ENCODE peak calls at places on chromosomes 6 and 20, in eight cellular contexts. D is left lung, V is H9, J is endothelial cell of umbilical vein, Y is right atrium auricular region, Z is PC-9, I is cardiac muscle cell, H is testis. X is an unnamed sample.

GRCh38 chr6:16355238-16355637 is 116.9 kb downstream of the GMPR start:
- DNase-seq in H (no peak), D (no peak), Y (no peak), I (no peak), J (no peak), V (no peak), Z (no peak), X (no peak)

GRCh38 chr6:8432614-8433013 is 2.7 kb downstream of the SLC35B3 start:
- DNase-seq in I (no peak), Y (no peak), D (no peak), V (no peak), J (no peak), Z (no peak), H (no peak), X (no peak)

GRCh38 chr6:132819405-132820145 is 5.2 kb downstream of the RPS12 start:
- DNase-seq in Z (peak; percentile 57), J (no peak), H (no peak), D (no peak), I (no peak), Y (no peak), V (no peak), X (peak; percentile 69)

GRCh38 chr6:111602481-111603404 is 2.9 kb downstream of the TRAF3IP2 start:
- DNase-seq in D (no peak), Y (peak; percentile 79), H (peak; percentile 30), Z (no peak), J (peak; percentile 92), V (no peak), I (peak; percentile 78), X (no peak)

GRCh38 chr20:25860531-25861150 is 164.0 kb upstream of the ZNF337 start:
- DNase-seq in I (no peak), H (no peak), D (no peak), J (no peak), Z (no peak), Y (no peak), V (no peak), X (no peak)

GRCh38 chr6:45713981-45714685 is 301.5 kb downstream of the CLIC5 start:
- DNase-seq in Z (no peak), I (no peak), H (no peak), D (no peak), Y (no peak), V (no peak), J (no peak), X (no peak)

GRCh38 chr6:12576389-12576788 is 140.2 kb upstream of the PHACTR1 start:
- DNase-seq in H (no peak), I (no peak), D (no peak), J (peak; percentile 80), V (no peak), Y (no peak), Z (peak; percentile 47), X (no peak)

GRCh38 chr20:40646321-40647212 is 42.5 kb downstream of the MAFB start:
- DNase-seq in J (peak; percentile 64), D (no peak), I (no peak), Y (no peak), Z (no peak), V (no peak), H (no peak), X (no peak)

GRCh38 chr20:14828459-14828858 is 491.0 kb upstream of the FLRT3 start:
- DNase-seq in D (no peak), V (no peak), H (no peak), J (no peak), Y (no peak), Z (no peak), I (no peak), X (no peak)

DNA sequence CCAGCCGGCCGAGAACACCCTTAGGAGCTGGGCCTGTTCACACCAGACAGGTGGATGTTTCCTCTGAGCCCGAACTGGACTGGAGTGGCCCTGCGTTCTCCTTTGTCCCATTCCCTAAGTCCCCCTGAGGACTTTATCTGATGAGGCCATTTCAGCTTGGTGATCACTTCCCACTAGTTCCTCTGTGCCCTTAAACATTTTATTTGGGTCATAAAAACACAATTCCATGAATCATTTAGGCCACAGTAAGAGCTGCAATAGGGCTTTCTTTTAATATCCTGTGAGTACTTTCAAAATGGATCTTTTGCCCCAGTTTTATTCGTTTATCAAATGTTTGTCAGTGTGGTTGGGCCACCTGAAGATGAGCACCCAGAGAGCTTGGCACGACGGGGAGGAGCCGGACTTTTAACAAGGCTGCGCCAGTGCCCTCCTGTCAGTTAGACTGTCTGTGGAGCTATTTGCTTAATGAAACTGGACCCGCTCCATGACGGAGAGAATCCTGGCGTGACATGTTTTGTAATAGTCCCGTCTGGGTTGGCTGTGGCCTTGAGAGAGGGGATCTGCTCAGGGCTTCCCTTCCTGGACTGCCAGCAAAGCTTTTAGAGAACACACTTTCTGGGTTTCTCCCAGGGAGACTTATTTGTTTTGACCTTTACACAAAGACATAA is 53.5 kb downstream of the ZDHHC14 start:
- DNase-seq in J (no peak), H (peak; percentile 52), I (no peak), V (no peak), D (no peak), Y (peak; percentile 75), Z (no peak), X (no peak)
- H3K4me1 ChIP-seq in J (peaks cover 10% of the 10 kb centered on the region), H (peaks cover 14% of the 10 kb centered on the region), I (no peaks in the 10 kb centered on the region), V (peaks cover 5% of the 10 kb centered on the region), D (peaks cover 15% of the 10 kb centered on the region), Y (no peaks in the 10 kb centered on the region), Z (peaks cover 9% of the 10 kb centered on the region), X (no peaks in the 10 kb centered on the region)

GRCh38 chr6:64890609-64891008 is 816.4 kb downstream of the EYS start:
- DNase-seq in D (no peak), H (no peak), I (no peak), Z (no peak), J (peak; percentile 80), V (no peak), Y (no peak), X (no peak)
- H3K27ac ChIP-seq in D (no peak overlapping the region), H (no peak overlapping the region), I (no peak overlapping the region), Z (no peak overlapping the region), J (peak overlapping the region; percentile 99), V (no peak overlapping the region), Y (no peak overlapping the region), X (no peak overlapping the region)

GRCh38 chr20:62608218-62608565 is 34.1 kb upstream of the SLCO4A1 start:
- DNase-seq in J (no peak), V (no peak), I (no peak), D (no peak), Z (no peak), H (no peak), Y (no peak), X (no peak)

GRCh38 chr20:62606551-62607201 is 35.6 kb upstream of the SLCO4A1 start:
- DNase-seq in Y (no peak), I (no peak), J (no peak), V (no peak), Z (no peak), D (no peak), H (peak; percentile 81), X (no peak)

GRCh38 chr20:62609170-62609786 is 33.0 kb upstream of the SLCO4A1 start:
- DNase-seq in I (no peak), D (no peak), Y (no peak), H (peak; percentile 69), Z (no peak), V (no peak), J (no peak), X (no peak)

GRCh38 chr20:62605996-62606395 is 36.3 kb upstream of the SLCO4A1 start:
- DNase-seq in J (no peak), H (no peak), V (no peak), Z (no peak), I (no peak), D (no peak), Y (no peak), X (no peak)

GRCh38 chr20:62607366-62608217 is 34.7 kb upstream of the SLCO4A1 start:
- DNase-seq in D (no peak), J (no peak), V (no peak), Z (no peak), H (no peak), I (no peak), Y (no peak), X (no peak)
- H3K4me1 ChIP-seq in D (peaks cover 52% of the 10 kb centered on the region), J (peaks cover 14% of the 10 kb centered on the region), V (no peaks in the 10 kb centered on the region), Z (peaks cover 22% of the 10 kb centered on the region), H (peaks cover 13% of the 10 kb centered on the region), I (no peaks in the 10 kb centered on the region), Y (no peaks in the 10 kb centered on the region), X (peaks cover 17% of the 10 kb centered on the region)

DNA sequence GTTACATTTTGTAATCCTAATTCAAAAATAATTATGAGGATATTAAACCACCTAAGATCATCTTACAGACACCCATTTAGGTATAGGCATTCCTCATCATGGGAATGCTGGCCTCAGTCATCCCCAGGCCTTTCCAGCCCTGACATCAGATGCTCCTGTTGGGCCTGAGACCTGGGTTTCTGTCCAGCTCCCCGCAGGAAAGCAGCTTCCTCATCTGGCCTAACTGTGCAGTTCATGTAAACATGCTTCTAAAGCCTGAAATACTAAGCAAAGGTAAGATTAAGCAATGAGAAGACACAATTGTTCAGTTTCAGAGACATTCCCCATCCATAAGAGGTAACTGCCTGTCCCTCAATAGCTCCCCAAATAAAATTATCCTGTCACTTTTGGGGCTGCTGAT is 19.0 kb downstream of the ETV7 start:
- DNase-seq in H (no peak), J (no peak), D (no peak), Y (no peak), Z (no peak), I (no peak), V (no peak), X (no peak)
- H3K27ac ChIP-seq in H (no peak overlapping the region), J (no peak overlapping the region), D (peak overlapping the region; percentile 69), Y (no peak overlapping the region), Z (no peak overlapping the region), I (no peak overlapping the region), V (no peak overlapping the region), X (no peak overlapping the region)

GRCh38 chr6:117483004-117483644 is 650 bp downstream of the DCBLD1 start:
- DNase-seq in J (peak; percentile 64), Z (peak; percentile 62), H (peak; percentile 58), I (peak; percentile 78), V (peak; percentile 62), D (peak; percentile 61), Y (peak; percentile 68), X (no peak)

GRCh38 chr6:117487831-117488230 is 5.4 kb downstream of the DCBLD1 start:
- DNase-seq in Y (no peak), J (no peak), D (no peak), V (no peak), H (no peak), I (no peak), Z (no peak), X (no peak)

GRCh38 chr6:117484052-117484646 is 1.7 kb downstream of the DCBLD1 start:
- DNase-seq in Z (no peak), J (peak; percentile 12), I (no peak), V (no peak), Y (no peak), D (no peak), H (no peak), X (no peak)

GRCh38 chr6:117483645-117484016 is 1.2 kb downstream of the DCBLD1 start:
- DNase-seq in I (peak; percentile 35), Y (no peak), V (no peak), D (no peak), Z (peak; percentile 40), J (no peak), H (peak; percentile 23), X (no peak)

DNA sequence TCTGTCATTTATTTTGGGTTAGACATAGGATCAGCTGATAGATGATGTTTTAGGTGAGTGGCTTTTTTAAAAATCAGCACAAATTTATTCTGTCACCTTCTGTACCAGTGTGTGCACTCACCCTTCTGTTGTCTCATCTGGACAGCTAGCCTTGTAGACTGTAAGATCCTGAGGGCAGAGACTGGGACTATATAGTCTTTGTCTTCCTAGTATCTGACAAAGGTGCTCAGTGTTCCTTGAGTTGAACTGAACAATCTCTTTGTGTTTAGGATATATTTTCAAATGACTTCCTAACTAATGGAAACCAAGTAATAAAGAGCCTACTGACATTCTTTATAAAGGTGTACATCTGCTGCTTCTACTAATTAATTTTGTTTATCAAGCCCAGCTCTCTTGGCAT is 3.0 kb downstream of the DCBLD1 start:
- DNase-seq in J (peak; percentile 8), H (no peak), Z (no peak), Y (no peak), V (no peak), I (no peak), D (no peak), X (no peak)
- H3K4me1 ChIP-seq in J (peaks cover 30% of the 10 kb centered on the region), H (peaks cover 6% of the 10 kb centered on the region), Z (peaks cover 16% of the 10 kb centered on the region), Y (no peaks in the 10 kb centered on the region), V (no peaks in the 10 kb centered on the region), I (peaks cover 5% of the 10 kb centered on the region), D (peaks cover 44% of the 10 kb centered on the region), X (peaks cover 9% of the 10 kb centered on the region)

X was measured in Karpas-422.